ENCODE peak calls at places on chromosomes 6 and 20, in five cellular contexts. One of them, this sample, is unnamed.

GRCh38 chr6:41638002-41638800 is at the start of gene MDFI:
- DNase-seq in CD8-positive, alpha-beta T cell: no peak
- DNase-seq in H4: no peak
- DNase-seq in HT1080: no peak
- DNase-seq in left cardiac atrium: no peak
- DNase-seq in this sample: no peak

GRCh38 chr20:44073675-44074071 is 113.3 kb downstream of the JPH2 start:
- DNase-seq in CD8-positive, alpha-beta T cell: no peak
- DNase-seq in H4: no peak
- DNase-seq in HT1080: no peak
- DNase-seq in left cardiac atrium: no peak
- DNase-seq in this sample: no peak

GRCh38 chr6:13000537-13000936 is 284.0 kb downstream of the PHACTR1 start:
- DNase-seq in CD8-positive, alpha-beta T cell: no peak
- DNase-seq in H4: no peak
- DNase-seq in HT1080: no peak
- DNase-seq in left cardiac atrium: no peak
- DNase-seq in this sample: no peak

GRCh38 chr6:56026461-56027180 is 151.2 kb upstream of the BMP5 start:
- DNase-seq in CD8-positive, alpha-beta T cell: no peak
- DNase-seq in H4: no peak
- DNase-seq in HT1080: no peak
- DNase-seq in left cardiac atrium: no peak
- DNase-seq in this sample: peak

GRCh38 chr20:48489656-48490055 is 338.1 kb downstream of the PREX1 start:
- DNase-seq in CD8-positive, alpha-beta T cell: no peak
- DNase-seq in H4: no peak
- DNase-seq in HT1080: no peak
- DNase-seq in left cardiac atrium: no peak
- DNase-seq in this sample: no peak

GRCh38 chr6:35370124-35370741 is 27.9 kb downstream of the PPARD start:
- DNase-seq in CD8-positive, alpha-beta T cell: peak
- DNase-seq in H4: peak
- DNase-seq in HT1080: peak
- DNase-seq in left cardiac atrium: peak
- DNase-seq in this sample: peak

GRCh38 chr6:55569638-55570037 is 9.4 kb downstream of the HMGCLL1 start:
- DNase-seq in CD8-positive, alpha-beta T cell: no peak
- DNase-seq in H4: no peak
- DNase-seq in HT1080: no peak
- DNase-seq in left cardiac atrium: peak
- DNase-seq in this sample: no peak

GRCh38 chr6:39980839-39981580 is 46.7 kb upstream of the MOCS1 start:
- DNase-seq in CD8-positive, alpha-beta T cell: no peak
- DNase-seq in H4: peak
- DNase-seq in HT1080: peak
- DNase-seq in left cardiac atrium: no peak
- DNase-seq in this sample: peak

GRCh38 chr6:24854077-24854670 is 55.5 kb upstream of the ARMH2 start:
- DNase-seq in CD8-positive, alpha-beta T cell: no peak
- DNase-seq in H4: no peak
- DNase-seq in HT1080: no peak
- DNase-seq in left cardiac atrium: no peak
- DNase-seq in this sample: no peak

GRCh38 chr6:108468346-108468745 is 92.4 kb upstream of the FOXO3 start:
- DNase-seq in CD8-positive, alpha-beta T cell: no peak
- DNase-seq in H4: no peak
- DNase-seq in HT1080: no peak
- DNase-seq in left cardiac atrium: no peak
- DNase-seq in this sample: no peak

GRCh38 chr20:5612476-5613291 is 137.5 kb upstream of the SHLD1 start:
- DNase-seq in CD8-positive, alpha-beta T cell: no peak
- DNase-seq in H4: no peak
- DNase-seq in HT1080: no peak
- DNase-seq in left cardiac atrium: no peak
- DNase-seq in this sample: peak

GRCh38 chr6:28673800-28674671 is 148.4 kb downstream of the GPX5 start:
- DNase-seq in CD8-positive, alpha-beta T cell: no peak
- DNase-seq in H4: peak
- DNase-seq in HT1080: peak
- DNase-seq in left cardiac atrium: no peak
- DNase-seq in this sample: peak

GRCh38 chr20:59937150-59937549 is 3.0 kb downstream of the PPP1R3D start:
- DNase-seq in CD8-positive, alpha-beta T cell: no peak
- DNase-seq in H4: no peak
- DNase-seq in HT1080: no peak
- DNase-seq in left cardiac atrium: no peak
- DNase-seq in this sample: no peak

GRCh38 chr6:47335456-47335855 is 25.8 kb upstream of the TNFRSF21 start:
- DNase-seq in CD8-positive, alpha-beta T cell: no peak
- DNase-seq in H4: no peak
- DNase-seq in HT1080: no peak
- DNase-seq in left cardiac atrium: no peak
- DNase-seq in this sample: no peak